ENCODE peak calls at places on chromosomes 7 and 10, in four cellular contexts. Z, P, H and I are unnamed samples.
A peak's percentile ranks its signal among the peaks of the same experiment; 100 is the strongest.

GRCh38 chr10:126373137-126373536 is 15.1 kb downstream of the ADAM12 start:
- DNase-seq in Z (peak; percentile 50), H (no peak), P (no peak), I (no peak)

GRCh38 chr10:35933940-35934636 is 292.0 kb upstream of the FZD8 start:
- DNase-seq in Z (no peak), H (no peak), P (no peak), I (no peak)

GRCh38 chr7:36182854-36183604 is 30.0 kb downstream of the EEPD1 start:
- DNase-seq in H (no peak), Z (no peak), P (no peak), I (no peak)

GRCh38 chr7:3068568-3068967 is 24.9 kb upstream of the CARD11 start:
- DNase-seq in Z (no peak), H (no peak), P (no peak), I (no peak)

GRCh38 chr10:35464805-35465456 is 128.6 kb downstream of the CCNY start:
- DNase-seq in H (no peak), P (no peak), Z (peak; percentile 60), I (no peak)

GRCh38 chr7:6106140-6106904 is 75.1 kb downstream of the ANKRD61 start:
- DNase-seq in Z (peak; percentile 38), H (peak; percentile 76), P (peak; percentile 58), I (no peak)

GRCh38 chr10:112677689-112678088 is 230.7 kb downstream of the VTI1A start:
- DNase-seq in Z (no peak), H (peak; percentile 62), P (no peak), I (no peak)

GRCh38 chr7:22786290-22786932 is 36.2 kb downstream of the TOMM7 start:
- DNase-seq in P (no peak), H (no peak), Z (no peak), I (no peak)

GRCh38 chr7:141014091-141014490 is 661 bp downstream of the MRPS33 start:
- DNase-seq in P (no peak), H (no peak), Z (peak; percentile 5), I (no peak)

GRCh38 chr7:121107923-121108498 is 119.5 kb downstream of the CPED1 start:
- DNase-seq in P (peak; percentile 78), Z (peak; percentile 78), H (peak; percentile 82), I (no peak)

GRCh38 chr7:101128040-101128834 is 1.3 kb downstream of the SERPINE1 start:
- DNase-seq in H (no peak), Z (no peak), P (peak; percentile 36), I (no peak)

GRCh38 chr7:65453631-65454030 is 80.0 kb downstream of the ZNF92 start:
- DNase-seq in P (peak; percentile 24), H (no peak), Z (no peak), I (no peak)

GRCh38 chr7:91836065-91836368 is 44.5 kb downstream of the MTERF1 start:
- DNase-seq in P (peak; percentile 14), Z (peak; percentile 81), H (no peak), I (no peak)

GRCh38 chr10:77531441-77532001 is 106.1 kb downstream of the KCNMA1 start:
- DNase-seq in Z (peak; percentile 92), P (peak; percentile 58), H (peak; percentile 30), I (peak; percentile 50)

GRCh38 chr7:35985126-35985754 is 167.8 kb upstream of the EEPD1 start:
- DNase-seq in H (peak; percentile 70), Z (peak; percentile 70), P (peak; percentile 67), I (no peak)

GRCh38 chr7:149871576-149871975 is 2.2 kb upstream of the ATP6V0E2 start:
- DNase-seq in H (no peak), Z (no peak), P (no peak), I (no peak)

GRCh38 chr10:97321032-97321806 is 2.1 kb downstream of the FRAT1 start:
- DNase-seq in P (peak; percentile 26), Z (no peak), H (no peak), I (no peak)

GRCh38 chr7:71325151-71325550 is 193.2 kb downstream of the GALNT17 start:
- DNase-seq in P (no peak), Z (no peak), H (no peak), I (no peak)

GRCh38 chr7:125355899-125356298 is 426.3 kb upstream of the POT1 start:
- DNase-seq in P (peak; percentile 95), Z (no peak), H (no peak), I (no peak)

GRCh38 chr7:5187605-5188004 is 2.4 kb upstream of the WIPI2 start:
- DNase-seq in H (no peak), Z (no peak), P (no peak), I (no peak)

GRCh38 chr7:128014864-128015263 is 16.4 kb downstream of the LRRC4 start:
- DNase-seq in P (no peak), H (no peak), Z (no peak), I (no peak)

GRCh38 chr10:91689731-91690168 is 56.9 kb upstream of the PPP1R3C start:
- DNase-seq in H (no peak), P (no peak), Z (peak; percentile 54), I (peak; percentile 50)

GRCh38 chr10:101686133-101686925 is 8.6 kb downstream of the FBXW4 start:
- DNase-seq in Z (peak; percentile 12), H (no peak), P (no peak), I (no peak)
- H3K9me1 ChIP-seq in Z (peaks cover 4% of the 10 kb centered on the region), H (no peaks in the 10 kb centered on the region), P (no peaks in the 10 kb centered on the region), I (no peaks in the 10 kb centered on the region)

GRCh38 chr7:46871516-46871915 is 710.4 kb downstream of the TNS3 start:
- DNase-seq in Z (no peak), P (no peak), H (no peak), I (no peak)
- H3K9me1 ChIP-seq in Z (peaks cover 4% of the 10 kb centered on the region), P (no peaks in the 10 kb centered on the region), H (no peaks in the 10 kb centered on the region), I (no peaks in the 10 kb centered on the region)

DNA sequence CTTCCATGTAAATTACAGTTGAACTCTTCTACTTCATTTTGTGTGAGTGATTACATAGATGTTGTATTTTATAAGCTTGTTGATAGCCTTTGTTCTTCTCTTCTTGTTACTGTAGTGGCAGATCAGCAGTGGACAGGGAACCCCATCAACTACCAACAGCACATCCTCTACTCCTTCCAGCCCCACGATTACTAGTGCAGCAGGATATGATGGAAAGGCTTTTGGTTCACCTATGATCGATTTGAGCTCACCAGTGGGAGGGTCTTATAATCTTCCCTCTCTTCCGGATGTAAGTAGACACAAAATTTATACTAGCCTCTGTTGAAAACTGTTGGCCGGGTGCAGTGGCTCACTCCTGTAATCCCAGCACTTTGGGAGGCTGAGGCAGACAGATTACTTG is 110.7 kb downstream of the TRIM24 start:
- DNase-seq in H (no peak), Z (no peak), P (no peak), I (no peak)
- H3K9me1 ChIP-seq in H (no peaks in the 10 kb centered on the region), Z (no peaks in the 10 kb centered on the region), P (no peaks in the 10 kb centered on the region), I (no peaks in the 10 kb centered on the region)

GRCh38 chr10:69979177-69979576 is 73.5 kb upstream of the MACROH2A2 start:
- DNase-seq in Z (no peak), P (no peak), H (no peak), I (no peak)
- H3K9me1 ChIP-seq in Z (no peaks in the 10 kb centered on the region), P (no peaks in the 10 kb centered on the region), H (no peaks in the 10 kb centered on the region), I (no peaks in the 10 kb centered on the region)

DNA sequence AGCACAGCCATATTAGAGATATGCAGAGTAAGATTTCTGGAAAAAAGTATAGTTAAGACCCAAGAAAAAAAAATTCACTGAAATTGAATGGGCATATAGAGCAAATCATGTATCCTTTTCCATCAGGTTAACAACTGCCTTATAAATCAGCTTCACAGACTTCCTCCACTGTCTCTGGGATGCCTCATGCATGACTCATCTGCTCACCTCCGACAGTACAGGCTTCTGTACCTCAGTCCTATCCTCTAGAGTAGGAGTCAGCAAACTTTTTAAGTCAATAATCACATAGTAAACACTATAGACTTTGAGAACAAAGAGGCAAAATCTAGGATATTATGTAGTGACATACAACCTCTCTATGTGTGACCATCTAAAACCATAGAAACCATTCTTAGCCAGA is 211.6 kb upstream of the SP8 start:
- DNase-seq in H (no peak), Z (no peak), P (no peak), I (peak; percentile 42)
- H3K9me1 ChIP-seq in H (no peaks in the 10 kb centered on the region), Z (no peaks in the 10 kb centered on the region), P (no peaks in the 10 kb centered on the region), I (no peaks in the 10 kb centered on the region)

DNA sequence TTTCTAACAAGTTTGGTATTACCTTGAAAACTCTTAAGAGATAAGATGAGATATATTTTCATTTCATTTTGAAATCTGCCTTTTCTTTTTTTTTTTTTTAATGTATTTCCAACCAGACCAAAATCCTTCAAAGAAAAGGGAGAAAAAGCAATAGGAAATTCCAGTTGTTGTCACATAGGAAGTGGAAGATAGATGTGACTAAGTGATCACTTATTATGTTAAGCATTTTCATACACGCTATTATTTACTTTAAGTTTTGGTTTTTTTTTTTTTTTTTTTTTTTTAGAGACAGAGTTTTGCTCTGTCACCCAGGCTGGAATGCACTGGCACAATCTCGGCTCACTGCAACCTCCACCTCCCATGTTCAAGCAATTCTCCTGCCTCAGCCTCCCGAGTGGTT is 197.2 kb upstream of the FRMD4A start:
- DNase-seq in Z (no peak), P (peak; percentile 22), H (no peak), I (no peak)
- H3K9me1 ChIP-seq in Z (peaks cover 18% of the 10 kb centered on the region), P (no peaks in the 10 kb centered on the region), H (no peaks in the 10 kb centered on the region), I (no peaks in the 10 kb centered on the region)

GRCh38 chr7:122715183-122715582 is 12.5 kb upstream of the RNF148 start:
- DNase-seq in Z (no peak), H (no peak), P (no peak), I (no peak)
- H3K9me1 ChIP-seq in Z (no peaks in the 10 kb centered on the region), H (no peaks in the 10 kb centered on the region), P (no peaks in the 10 kb centered on the region), I (no peaks in the 10 kb centered on the region)